ENCODE peak calls at places on chromosomes 11 and 22, in four cellular contexts. P, J, E and T are unnamed samples.

GRCh38 chr11:30002157-30002556 is 14.7 kb downstream of the KCNA4 start:
- DNase-seq in P (no peak), J (no peak), E (no peak), T (no peak)

GRCh38 chr11:91700854-91701253 is 523.8 kb upstream of the FAT3 start:
- DNase-seq in P (no peak), J (no peak), E (no peak), T (no peak)

GRCh38 chr11:82974135-82974534 is 72.6 kb downstream of the DDIAS start:
- DNase-seq in P (no peak), J (no peak), E (no peak), T (no peak)

GRCh38 chr11:107282195-107282594 is 175.4 kb downstream of the CWF19L2 start:
- DNase-seq in P (no peak), J (no peak), E (no peak), T (no peak)

GRCh38 chr11:16794047-16794818 is 55.8 kb downstream of the C11orf58 start:
- DNase-seq in P (no peak), J (no peak), E (no peak), T (no peak)

GRCh38 chr22:50622723-50623327 is 5.1 kb downstream of the ARSA start:
- DNase-seq in P (no peak), J (no peak), E (no peak), T (no peak)

GRCh38 chr22:46418827-46419226 is 83.3 kb downstream of the TRMU start:
- DNase-seq in P (no peak), J (peak), E (no peak), T (no peak)

GRCh38 chr22:44151661-44152060 is 29.1 kb upstream of the PARVG start:
- DNase-seq in P (no peak), J (no peak), E (peak), T (no peak)

GRCh38 chr11:96134622-96135021 is 208.4 kb downstream of the MAML2 start:
- DNase-seq in P (no peak), J (no peak), E (peak), T (no peak)

GRCh38 chr11:105137286-105137685 is 2.3 kb downstream of the CARD18 start:
- DNase-seq in P (no peak), J (no peak), E (no peak), T (no peak)

GRCh38 chr22:24200616-24201212 is 19.4 kb downstream of the SUSD2 start:
- DNase-seq in P (no peak), J (no peak), E (peak), T (no peak)

GRCh38 chr22:49856766-49857618 is 3.3 kb downstream of the ZBED4 start:
- DNase-seq in P (no peak), J (no peak), E (no peak), T (no peak)

GRCh38 chr11:65213322-65214211 is 31.8 kb downstream of the CAPN1 start:
- DNase-seq in P (peak), J (no peak), E (no peak), T (no peak)

GRCh38 chr22:32623943-32624342 is 149.3 kb downstream of the FBXO7 start:
- DNase-seq in P (no peak), J (peak), E (peak), T (no peak)

GRCh38 chr11:44906641-44907040 is 44.0 kb downstream of the TP53I11 start:
- DNase-seq in P (no peak), J (no peak), E (no peak), T (no peak)

GRCh38 chr11:44903035-44903434 is 47.6 kb downstream of the TP53I11 start:
- DNase-seq in P (no peak), J (no peak), E (no peak), T (no peak)

GRCh38 chr11:44904261-44905080 is 46.2 kb downstream of the TP53I11 start:
- DNase-seq in P (no peak), J (no peak), E (no peak), T (no peak)

GRCh38 chr11:44903518-44903917 is 47.2 kb downstream of the TP53I11 start:
- DNase-seq in P (no peak), J (no peak), E (no peak), T (no peak)

DNA sequence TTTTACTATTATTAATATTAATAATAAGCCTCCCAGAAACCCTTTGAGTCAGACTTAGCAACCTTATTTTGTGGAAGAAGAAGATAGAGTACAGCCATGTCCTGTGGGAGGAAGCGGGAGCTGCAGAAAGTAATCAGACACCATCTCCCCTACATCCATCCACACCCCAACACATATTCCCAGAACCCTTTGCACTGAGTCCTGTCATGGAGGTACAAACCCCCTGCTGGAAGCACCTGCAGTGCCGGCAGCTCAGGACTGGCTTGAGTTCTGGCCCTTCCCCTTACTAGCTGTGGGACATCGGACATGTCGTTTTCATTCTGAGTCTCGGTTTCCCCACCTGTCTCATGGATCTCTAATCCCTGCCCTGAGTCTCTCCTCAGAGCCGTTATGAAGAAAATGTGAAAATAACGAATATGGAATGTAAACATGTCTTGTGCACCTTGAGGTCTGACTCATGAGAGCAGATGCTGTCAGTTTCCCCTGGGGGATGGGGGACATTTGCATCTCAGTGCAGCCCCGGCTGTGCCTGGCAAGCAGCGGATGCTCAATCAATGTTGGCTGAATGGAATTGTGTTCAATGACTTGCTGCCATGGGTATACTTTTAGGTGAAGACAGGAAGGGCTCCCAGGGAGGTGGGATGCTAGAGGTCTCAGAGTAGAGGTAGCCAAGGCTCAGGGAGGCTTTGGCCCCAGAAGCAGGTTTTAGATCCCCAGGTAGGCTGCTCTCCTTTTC is 45.4 kb downstream of the TP53I11 start:
- DNase-seq in P (no peak), J (no peak), E (no peak), T (no peak)
- TF ChIP-seq CTCF in P (no peak), J (no peak), E (no peak), T (no peak)

DNA sequence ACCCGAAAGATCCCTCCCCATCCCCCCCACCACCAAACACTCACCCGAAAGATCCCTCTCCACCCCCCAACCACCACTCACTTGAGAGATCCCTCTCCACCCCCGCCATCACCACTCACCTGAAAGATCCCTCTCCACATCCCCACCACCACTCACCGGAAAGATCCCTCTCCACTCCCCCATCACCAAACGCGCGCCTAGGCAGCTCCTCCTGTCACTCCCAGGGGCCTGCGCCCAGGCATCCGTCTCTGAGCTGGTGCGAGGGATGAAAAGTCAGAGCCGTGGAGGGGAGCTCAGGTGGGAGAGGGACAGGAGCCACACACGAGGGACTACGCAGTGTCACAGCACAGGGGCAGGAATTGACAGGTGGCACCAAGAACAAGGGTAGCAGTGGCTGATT is 11.5 kb downstream of the KIAA0930 start:
- DNase-seq in P (no peak), J (no peak), E (no peak), T (no peak)
- TF ChIP-seq CTCF in P (no peak), J (no peak), E (no peak), T (no peak)

DNA sequence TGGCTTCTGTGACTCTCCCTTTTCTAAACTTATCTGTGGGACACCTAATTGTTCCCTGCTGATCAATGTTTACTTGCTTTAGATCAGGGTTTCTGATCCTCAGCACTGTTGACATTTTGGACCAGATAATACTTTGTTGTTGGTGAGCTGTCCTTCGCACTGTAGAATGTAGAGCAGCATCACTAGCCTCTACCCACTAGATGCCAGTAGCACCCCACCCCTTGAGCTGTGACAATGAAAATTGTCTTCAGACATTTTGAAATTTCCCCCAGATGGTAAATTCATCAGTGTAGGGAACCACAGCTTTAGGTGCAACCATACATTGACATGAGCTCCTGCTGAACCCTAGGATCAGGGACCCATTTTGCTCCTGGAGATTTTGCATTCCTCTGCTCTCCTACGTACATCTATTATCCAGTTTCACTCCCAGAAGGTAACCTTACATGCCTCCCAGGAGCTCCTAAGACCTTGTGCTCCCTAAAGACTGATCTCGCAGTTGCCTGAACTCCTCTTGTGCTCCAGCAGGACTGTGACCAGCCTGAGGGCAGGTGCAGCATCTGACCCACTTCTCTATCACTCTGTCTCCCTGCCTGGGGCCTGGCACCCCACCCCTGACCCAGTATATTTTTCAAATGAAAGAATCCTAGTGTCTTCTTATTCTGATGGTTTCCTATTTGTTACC is 107.8 kb downstream of the FAR1 start:
- DNase-seq in P (no peak), J (no peak), E (no peak), T (no peak)
- TF ChIP-seq CTCF in P (peak), J (peak), E (no peak), T (no peak)

GRCh38 chr11:14904745-14905103 is 12.7 kb upstream of the CYP2R1 start:
- DNase-seq in P (peak), J (peak), E (peak), T (no peak)

GRCh38 chr11:14907411-14908213 is 15.6 kb upstream of the CYP2R1 start:
- DNase-seq in P (peak), J (peak), E (peak), T (peak)

GRCh38 chr11:14902650-14903350 is 10.8 kb upstream of the CYP2R1 start:
- DNase-seq in P (no peak), J (no peak), E (peak), T (no peak)

GRCh38 chr11:14906614-14907392 is 14.8 kb upstream of the CYP2R1 start:
- DNase-seq in P (no peak), J (no peak), E (no peak), T (no peak)

GRCh38 chr11:14905104-14906033 is 13.3 kb upstream of the CYP2R1 start:
- DNase-seq in P (peak), J (peak), E (peak), T (no peak)
- TF ChIP-seq CTCF in P (peak), J (peak), E (no peak), T (no peak)

GRCh38 chr22:42277232-42277753 is 6.8 kb upstream of the TCF20 start:
- DNase-seq in P (no peak), J (no peak), E (no peak), T (no peak)

GRCh38 chr22:42275970-42276369 is 5.5 kb upstream of the TCF20 start:
- DNase-seq in P (no peak), J (no peak), E (no peak), T (no peak)

GRCh38 chr22:42279425-42280020 is 9.1 kb upstream of the TCF20 start:
- DNase-seq in P (no peak), J (no peak), E (no peak), T (no peak)

GRCh38 chr22:42280140-42280539 is 9.7 kb upstream of the TCF20 start:
- DNase-seq in P (no peak), J (no peak), E (no peak), T (no peak)

DNA sequence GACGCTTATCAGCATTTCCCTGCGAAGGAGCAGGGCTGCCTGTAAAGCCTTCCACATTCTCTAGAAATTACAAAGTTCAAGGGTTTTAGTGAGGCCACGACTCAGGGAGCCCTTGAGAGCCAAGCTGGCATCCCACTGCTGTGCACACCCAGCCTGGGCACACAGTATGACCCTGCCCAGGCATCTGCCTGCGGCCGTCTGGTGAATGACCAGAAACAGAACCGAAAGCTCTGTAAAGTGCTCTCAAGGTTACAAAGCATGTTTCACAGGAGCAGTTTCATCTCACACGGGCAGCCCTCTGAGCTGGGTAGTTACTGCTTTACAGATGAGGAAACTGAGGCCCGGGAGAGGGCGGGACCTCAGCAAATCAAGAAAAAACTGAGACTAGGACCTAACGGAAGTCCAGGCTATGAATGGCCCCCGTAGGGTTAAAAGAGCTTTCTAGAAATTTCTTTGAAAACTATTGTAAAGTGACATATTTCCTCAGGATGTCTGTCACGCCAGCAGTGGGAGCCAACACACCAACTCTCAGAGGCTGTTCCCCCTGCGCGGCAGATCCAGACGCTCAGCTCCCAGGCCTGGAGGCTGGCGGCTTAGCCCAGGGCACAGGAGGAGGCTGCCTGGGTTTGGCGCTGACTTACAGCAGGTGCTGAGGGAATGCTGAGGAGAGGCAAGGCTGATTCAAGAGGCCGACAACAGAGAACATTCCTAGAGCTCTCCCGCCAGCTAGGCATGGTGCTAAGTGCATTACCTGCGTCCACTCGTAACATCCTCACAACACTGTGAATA is 7.7 kb upstream of the TCF20 start:
- DNase-seq in P (no peak), J (no peak), E (peak), T (no peak)
- TF ChIP-seq CTCF in P (peak), J (peak), E (no peak), T (no peak)

DNA sequence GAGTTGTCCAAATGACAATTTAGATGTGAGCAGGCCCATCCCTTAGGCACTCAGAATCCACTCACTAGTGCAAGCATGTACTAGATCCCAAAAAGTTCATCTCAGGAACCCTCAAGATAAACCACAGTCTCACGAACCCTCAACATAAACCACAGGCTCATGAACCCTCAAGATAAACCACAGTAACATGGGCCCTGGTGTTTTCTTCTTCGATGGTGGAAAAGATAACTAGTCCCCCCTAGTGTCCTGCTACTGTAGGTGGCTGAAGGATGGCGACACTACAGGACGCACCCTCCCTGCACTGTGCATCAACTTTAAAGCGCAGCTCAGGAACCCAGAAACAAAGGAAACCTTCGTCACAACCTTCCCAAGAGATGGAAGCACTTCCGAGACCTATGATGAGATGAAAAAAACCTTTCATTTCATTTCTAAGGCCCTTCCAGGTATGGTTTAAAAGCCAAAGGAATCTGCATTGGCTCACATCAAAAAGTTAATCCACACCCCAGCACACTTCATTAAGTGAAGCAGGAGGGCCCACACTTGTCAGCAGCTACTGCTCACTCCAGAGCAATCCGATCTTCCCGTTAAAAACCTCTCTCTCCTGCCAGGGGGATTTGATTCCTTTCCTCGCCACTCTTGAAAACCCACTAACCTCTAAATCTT is 2.4 kb downstream of the LARGE1 start:
- DNase-seq in P (no peak), J (no peak), E (peak), T (no peak)
- TF ChIP-seq CTCF in P (peak), J (peak), E (peak), T (no peak)